ENCODE peak calls at places on chromosomes 12 and 14, in eight cellular contexts. P, K, I, L, H, X, A and D are unnamed samples.

GRCh38 chr12:111304642-111305071 is 64.2 kb downstream of the PHETA1 start:
- DNase-seq in P (no peak), H (peak; percentile 37), L (no peak), X (no peak), I (no peak), A (peak; percentile 29), K (no peak), D (no peak)

GRCh38 chr14:94650444-94650775 is 38.2 kb downstream of the SERPINA3 start:
- DNase-seq in H (no peak), L (no peak), P (no peak), I (no peak), A (no peak), X (no peak), K (no peak), D (no peak)

GRCh38 chr12:99983721-99984258 is 946 bp downstream of the ANKS1B start:
- DNase-seq in P (no peak), H (peak; percentile 6), L (no peak), I (peak; percentile 30), K (no peak), X (no peak), A (no peak), D (no peak)

GRCh38 chr12:122870867-122871664 is 24.9 kb downstream of the VPS37B start:
- DNase-seq in P (peak; percentile 73), H (no peak), L (peak; percentile 61), A (no peak), X (no peak), I (no peak), K (no peak), D (no peak)

GRCh38 chr12:42691991-42692557 is 102.5 kb upstream of the PRICKLE1 start:
- DNase-seq in X (no peak), L (no peak), I (no peak), P (no peak), H (no peak), A (no peak), K (no peak), D (no peak)

GRCh38 chr12:111685322-111685810 is 390 bp downstream of the BRAP start:
- DNase-seq in K (no peak), L (no peak), A (no peak), I (no peak), H (no peak), P (no peak), X (no peak), D (no peak)

GRCh38 chr12:130764475-130765185 is 48.5 kb upstream of the RIMBP2 start:
- DNase-seq in K (no peak), H (peak; percentile 30), A (no peak), I (no peak), L (peak; percentile 17), X (no peak), P (no peak), D (no peak)

GRCh38 chr14:51331651-51332367 is 91.8 kb downstream of the TMX1 start:
- DNase-seq in L (no peak), X (no peak), H (no peak), I (no peak), P (no peak), K (no peak), A (no peak), D (no peak)

GRCh38 chr12:93990832-93991748 is 157.3 kb upstream of the PLXNC1 start:
- DNase-seq in X (peak; percentile 11), K (no peak), A (no peak), L (peak; percentile 79), H (peak; percentile 21), P (no peak), I (no peak), D (peak; percentile 46)

GRCh38 chr14:45728448-45729225 is 475.6 kb upstream of the MIS18BP1 start:
- DNase-seq in H (no peak), K (no peak), P (no peak), A (no peak), I (no peak), L (no peak), X (no peak), D (no peak)

GRCh38 chr12:44817687-44818086 is 58.4 kb downstream of the NELL2 start:
- DNase-seq in L (no peak), P (no peak), X (no peak), I (no peak), A (no peak), H (no peak), K (no peak), D (no peak)

GRCh38 chr14:96582995-96583394 is 80.8 kb downstream of the PAPOLA start:
- DNase-seq in I (no peak), P (no peak), H (no peak), X (no peak), A (no peak), L (no peak), K (no peak), D (no peak)

GRCh38 chr12:55929306-55929791 is 1.6 kb upstream of the DGKA start:
- DNase-seq in K (no peak), L (no peak), H (no peak), A (peak; percentile 99), X (no peak), I (peak; percentile 89), P (peak; percentile 52), D (no peak)

GRCh38 chr14:50520947-50521815 is 11.2 kb downstream of the MAP4K5 start:
- DNase-seq in H (no peak), K (no peak), L (peak; percentile 74), P (no peak), A (no peak), X (peak; percentile 42), I (peak; percentile 51), D (no peak)

GRCh38 chr14:101474563-101475467 is 86.5 kb upstream of the DIO3 start:
- DNase-seq in K (no peak), L (no peak), H (no peak), P (peak; percentile 19), X (no peak), A (no peak), I (no peak), D (no peak)

GRCh38 chr14:89620436-89620835 is 203.4 kb upstream of the FOXN3 start:
- DNase-seq in X (no peak), P (no peak), L (no peak), A (no peak), K (no peak), I (no peak), H (no peak), D (no peak)
- TF ChIP-seq CTCF in X (no peak), P (no peak), L (no peak), A (no peak), K (no peak), I (no peak), H (no peak), D (no peak)

DNA sequence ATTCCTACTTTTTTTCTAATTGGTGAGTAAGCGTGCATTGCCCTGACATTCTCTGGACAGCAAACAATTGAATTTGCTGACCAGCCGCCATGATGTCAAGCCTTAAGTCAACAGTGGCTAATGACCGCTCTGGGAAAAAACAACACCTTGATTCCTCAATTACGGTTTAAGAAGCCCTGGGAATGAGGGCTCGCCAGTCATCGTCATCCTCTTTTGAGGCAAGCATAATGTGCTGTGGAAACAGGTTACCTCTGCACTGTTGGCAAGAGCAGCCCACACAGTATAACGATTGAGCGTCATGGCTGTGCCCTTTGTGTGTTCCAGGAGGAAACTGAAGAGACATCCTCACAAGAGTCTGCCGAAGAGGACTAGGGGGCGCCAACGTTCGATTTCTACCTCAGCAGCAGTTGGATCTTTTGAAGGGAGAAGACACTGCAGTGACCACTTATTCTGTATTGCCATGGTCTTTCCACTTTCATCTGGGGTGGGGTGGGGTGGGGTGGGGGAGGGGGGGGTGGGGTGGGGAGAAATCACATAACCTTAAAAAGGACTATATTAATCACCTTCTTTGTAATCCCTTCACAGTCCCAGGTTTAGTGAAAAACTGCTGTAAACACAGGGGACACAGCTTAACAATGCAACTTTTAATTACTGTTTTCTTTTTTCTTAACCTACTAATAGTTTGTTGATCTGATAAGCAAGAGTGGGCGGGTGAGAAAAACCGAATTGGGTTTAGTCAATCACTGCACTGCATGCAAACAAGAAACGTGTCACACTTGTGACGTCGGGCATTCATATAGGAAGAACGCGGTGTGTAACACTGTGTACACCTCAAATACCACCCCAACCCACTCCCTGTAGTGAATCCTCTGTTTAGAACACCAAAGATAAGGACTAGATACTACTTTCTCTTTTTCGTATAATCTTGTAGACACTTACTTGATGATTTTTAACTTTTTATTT is 138.9 kb downstream of the HMGA2 start:
- DNase-seq in X (no peak), I (peak; percentile 16), K (no peak), A (peak; percentile 21), P (no peak), L (no peak), H (peak; percentile 34), D (peak; percentile 38)
- TF ChIP-seq CTCF in X (peak; percentile 19), I (peak; percentile 26), K (peak; percentile 38), A (peak; percentile 47), P (no peak), L (no peak), H (no peak), D (peak; percentile 27)

GRCh38 chr14:74475678-74476077 is 17.4 kb downstream of the NPC2 start:
- DNase-seq in X (peak; percentile 33), A (no peak), P (no peak), H (no peak), L (peak; percentile 79), K (no peak), I (no peak), D (no peak)

GRCh38 chr14:74476607-74477006 is 16.5 kb downstream of the NPC2 start:
- DNase-seq in P (no peak), A (no peak), K (no peak), I (no peak), L (no peak), X (no peak), H (no peak), D (no peak)

GRCh38 chr14:74476107-74476506 is 17.0 kb downstream of the NPC2 start:
- DNase-seq in X (no peak), K (no peak), L (no peak), A (no peak), I (no peak), H (no peak), P (no peak), D (no peak)

GRCh38 chr14:74480051-74480450 is 13.1 kb downstream of the NPC2 start:
- DNase-seq in P (no peak), I (no peak), K (no peak), L (no peak), X (no peak), A (no peak), H (no peak), D (no peak)

GRCh38 chr14:74478996-74479635 is 14.0 kb downstream of the NPC2 start:
- DNase-seq in K (no peak), P (no peak), L (peak; percentile 35), A (no peak), X (no peak), I (no peak), H (peak; percentile 44), D (no peak)
- TF ChIP-seq CTCF in K (peak; percentile 79), P (peak; percentile 32), L (peak; percentile 98), A (peak; percentile 43), X (peak; percentile 87), I (no peak), H (peak; percentile 89), D (peak; percentile 73)

DNA sequence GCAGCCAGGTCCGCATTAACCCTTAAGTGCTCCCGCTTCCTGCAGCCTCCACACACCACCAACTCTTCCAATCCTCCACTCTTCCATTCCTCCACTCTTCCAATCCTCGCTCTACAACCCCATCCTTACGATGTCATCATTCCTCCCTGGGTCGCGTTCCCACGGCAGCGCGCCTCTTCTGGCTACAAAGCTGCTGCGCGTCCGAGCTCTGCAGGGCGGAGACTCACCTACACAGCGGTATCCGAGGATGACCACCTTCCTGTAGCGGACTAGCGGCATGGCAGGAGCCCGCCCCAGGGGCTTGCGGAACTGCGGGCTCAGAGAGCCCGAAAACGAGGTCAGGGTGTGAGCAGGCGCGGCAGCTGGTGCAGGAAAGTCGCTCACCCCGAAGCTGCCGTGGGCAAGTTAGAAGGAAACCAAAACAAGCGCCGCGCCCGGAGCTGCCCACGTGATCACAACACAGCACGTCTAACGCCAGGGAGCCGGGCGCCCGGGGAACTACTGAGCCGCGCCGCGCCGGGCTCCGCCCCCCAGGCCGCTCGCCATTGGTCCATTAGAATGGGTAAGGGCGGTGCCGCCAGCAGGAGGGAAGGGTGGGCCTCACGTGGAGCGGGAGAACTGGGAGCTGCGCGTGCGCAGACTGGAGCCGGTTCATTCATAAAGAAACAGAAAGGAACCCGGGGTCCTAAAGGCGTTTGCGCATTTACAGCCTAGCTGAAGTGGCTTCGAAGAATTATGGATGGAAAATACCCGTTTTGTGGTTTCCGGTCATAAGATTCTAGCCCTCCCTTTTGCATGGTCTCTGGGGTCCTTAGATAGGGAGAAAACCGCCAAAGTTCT is at the start of gene RHEBL1:
- DNase-seq in K (peak; percentile 98), I (peak; percentile 96), P (peak; percentile 99), A (peak; percentile 100), X (peak; percentile 71), H (peak; percentile 98), L (peak; percentile 93), D (peak; percentile 98)
- TF ChIP-seq CTCF in K (peak; percentile 39), I (peak; percentile 38), P (no peak), A (peak; percentile 53), X (peak; percentile 11), H (no peak), L (peak; percentile 15), D (no peak)